ENCODE peak calls at places on chromosomes 6 and 20, in four cellular contexts. One of them, this sample, is unnamed.

GRCh38 chr20:44990957-44991356 is 24.6 kb downstream of the STK4 start:
- DNase-seq in H1: no peak
- DNase-seq in WTC11: no peak
- DNase-seq in K562: no peak
- DNase-seq in this sample: no peak

GRCh38 chr6:113776998-113777397 is 80.1 kb upstream of the MARCKS start:
- DNase-seq in H1: peak
- DNase-seq in WTC11: no peak
- DNase-seq in K562: no peak
- DNase-seq in this sample: no peak

GRCh38 chr6:151352410-151353399 is 38.7 kb downstream of the ZBTB2 start:
- DNase-seq in H1: no peak
- DNase-seq in WTC11: no peak
- DNase-seq in K562: no peak
- DNase-seq in this sample: no peak

GRCh38 chr6:42714098-42714761 is 8.2 kb downstream of the PRPH2 start:
- DNase-seq in WTC11: no peak
- DNase-seq in K562: no peak
- DNase-seq in H1: no peak
- DNase-seq in this sample: no peak

GRCh38 chr6:36755435-36756348 is 58.1 kb downstream of the RAB44 start:
- DNase-seq in WTC11: no peak
- DNase-seq in H1: no peak
- DNase-seq in K562: no peak
- DNase-seq in this sample: no peak

GRCh38 chr20:44683263-44684046 is 31.7 kb upstream of the CCN5 start:
- DNase-seq in H1: peak
- DNase-seq in WTC11: peak
- DNase-seq in K562: peak
- DNase-seq in this sample: peak

GRCh38 chr6:157510329-157511188 is 129.6 kb downstream of the ZDHHC14 start:
- DNase-seq in K562: no peak
- DNase-seq in WTC11: no peak
- DNase-seq in H1: no peak
- DNase-seq in this sample: no peak

GRCh38 chr20:42366626-42367025 is 748.4 kb upstream of the CHD6 start:
- DNase-seq in H1: no peak
- DNase-seq in K562: no peak
- DNase-seq in WTC11: no peak
- DNase-seq in this sample: no peak

GRCh38 chr20:16472045-16472872 is 101.0 kb downstream of the KIF16B start:
- DNase-seq in K562: peak
- DNase-seq in WTC11: no peak
- DNase-seq in H1: no peak
- DNase-seq in this sample: no peak

GRCh38 chr20:46228671-46229070 is 79.6 kb downstream of the CDH22 start:
- DNase-seq in WTC11: no peak
- DNase-seq in H1: no peak
- DNase-seq in K562: no peak
- DNase-seq in this sample: no peak

GRCh38 chr6:24844903-24845302 is 46.2 kb upstream of the ARMH2 start:
- DNase-seq in K562: no peak
- DNase-seq in H1: no peak
- DNase-seq in WTC11: no peak
- DNase-seq in this sample: no peak

GRCh38 chr6:12645941-12646340 is 70.6 kb upstream of the PHACTR1 start:
- DNase-seq in WTC11: no peak
- DNase-seq in H1: no peak
- DNase-seq in K562: no peak
- DNase-seq in this sample: no peak

GRCh38 chr6:78810698-78811097 is 56.7 kb upstream of the IRAK1BP1 start:
- DNase-seq in H1: no peak
- DNase-seq in WTC11: no peak
- DNase-seq in K562: no peak
- DNase-seq in this sample: no peak
- TF ChIP-seq TEAD4 in H1: no peak
- TF ChIP-seq TEAD4 in WTC11: no peak
- TF ChIP-seq TEAD4 in K562: no peak
- TF ChIP-seq TEAD4 in this sample: no peak

GRCh38 chr6:167849846-167850459 is 23.2 kb downstream of the AFDN start:
- DNase-seq in H1: no peak
- DNase-seq in WTC11: no peak
- DNase-seq in K562: no peak
- DNase-seq in this sample: no peak
- TF ChIP-seq USF2 in H1: no peak
- TF ChIP-seq USF2 in WTC11: no peak
- TF ChIP-seq USF2 in K562: no peak
- TF ChIP-seq USF2 in this sample: no peak

GRCh38 chr6:46549155-46549554 is 57.9 kb upstream of the RCAN2 start:
- DNase-seq in K562: no peak
- DNase-seq in H1: no peak
- DNase-seq in WTC11: no peak
- DNase-seq in this sample: no peak
- TF ChIP-seq TEAD4 in K562: no peak
- TF ChIP-seq TEAD4 in H1: no peak
- TF ChIP-seq TEAD4 in WTC11: no peak
- TF ChIP-seq TEAD4 in this sample: no peak

DNA sequence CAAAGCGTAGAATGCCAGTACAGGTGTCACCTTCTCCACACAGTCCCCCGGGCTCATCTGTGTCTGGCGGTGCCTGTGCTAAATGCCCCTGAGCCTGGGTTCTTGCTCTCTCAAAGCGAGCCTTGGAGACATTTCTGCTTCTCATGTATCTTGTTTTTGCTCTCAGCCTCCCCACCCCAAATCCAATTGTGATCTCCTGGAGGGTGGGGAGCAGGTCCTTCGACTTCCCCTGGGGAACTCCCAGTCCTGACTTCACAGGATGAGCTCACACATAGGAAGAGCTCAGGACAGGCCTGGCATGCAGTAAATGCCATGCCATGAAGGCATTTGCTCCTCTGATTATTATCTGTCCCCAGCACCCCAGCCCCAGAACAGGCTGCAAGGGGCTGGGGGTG is 58.1 kb downstream of the NOL4L start:
- DNase-seq in H1: no peak
- DNase-seq in WTC11: no peak
- DNase-seq in K562: no peak
- DNase-seq in this sample: no peak
- TF ChIP-seq USF2 in H1: no peak
- TF ChIP-seq USF2 in WTC11: no peak
- TF ChIP-seq USF2 in K562: no peak
- TF ChIP-seq USF2 in this sample: no peak